ENCODE peak calls at places on chromosomes 16 and 17, in eight cellular contexts. L, B, W, O, D, X, R and F are unnamed samples.

GRCh38 chr17:681738-682137 is 32.9 kb downstream of the VPS53 start:
- DNase-seq in R (no peak), O (no peak), B (peak), X (peak), L (no peak), W (no peak), D (no peak), F (no peak)

GRCh38 chr17:54736573-54736972 is 164.1 kb upstream of the TOM1L1 start:
- DNase-seq in X (no peak), O (no peak), R (no peak), D (no peak), L (no peak), B (no peak), W (no peak), F (no peak)

GRCh38 chr16:88688013-88688778 is 1.9 kb upstream of the SNAI3 start:
- DNase-seq in R (no peak), O (no peak), D (peak), X (no peak), B (peak), L (no peak), W (no peak), F (no peak)

GRCh38 chr17:57940653-57941329 is 14.4 kb downstream of the CUEDC1 start:
- DNase-seq in O (no peak), D (no peak), W (no peak), R (peak), B (no peak), X (no peak), L (no peak), F (no peak)

GRCh38 chr16:86734559-86735480 is 156.5 kb downstream of the FOXL1 start:
- DNase-seq in O (no peak), R (no peak), B (no peak), X (no peak), W (no peak), D (no peak), L (no peak), F (no peak)

GRCh38 chr17:40615295-40615988 is 32.2 kb downstream of the SMARCE1 start:
- DNase-seq in D (peak), B (peak), O (no peak), R (peak), W (no peak), X (peak), L (no peak), F (peak)

GRCh38 chr16:86277236-86277635 is 233.1 kb upstream of the FOXF1 start:
- DNase-seq in B (no peak), X (no peak), R (no peak), D (no peak), L (no peak), W (no peak), O (no peak), F (peak)

GRCh38 chr17:63369233-63369632 is 76.9 kb downstream of the CYB561 start:
- DNase-seq in R (no peak), B (no peak), O (no peak), L (no peak), X (peak), W (no peak), D (no peak), F (no peak)

GRCh38 chr17:78117027-78117981 is 11.3 kb downstream of the TMC6 start:
- DNase-seq in O (no peak), B (peak), L (no peak), R (peak), D (no peak), W (no peak), X (no peak), F (no peak)

GRCh38 chr16:89761304-89761922 is 40.1 kb downstream of the ZNF276 start:
- DNase-seq in D (no peak), O (no peak), R (no peak), X (no peak), W (no peak), B (no peak), L (no peak), F (no peak)

GRCh38 chr17:164536-165235 is 16.8 kb downstream of the DOC2B start:
- DNase-seq in D (peak), B (peak), O (peak), X (peak), W (peak), L (no peak), R (no peak), F (no peak)

GRCh38 chr17:76076765-76077581 is 2.0 kb upstream of the ZACN start:
- DNase-seq in O (no peak), B (peak), R (no peak), W (no peak), X (no peak), L (no peak), D (no peak), F (no peak)

GRCh38 chr16:16004314-16004749 is 54.9 kb downstream of the ABCC1 start:
- DNase-seq in R (no peak), B (no peak), O (no peak), X (peak), L (no peak), W (peak), D (no peak), F (no peak)

GRCh38 chr17:58302919-58303551 is 22.3 kb upstream of the MPO start:
- DNase-seq in O (no peak), L (no peak), W (no peak), D (no peak), R (no peak), B (no peak), X (no peak), F (no peak)

GRCh38 chr16:86901483-86901882 is 323.1 kb downstream of the FOXL1 start:
- DNase-seq in L (no peak), O (no peak), B (no peak), D (no peak), W (no peak), X (peak), R (no peak), F (no peak)

GRCh38 chr16:79800016-79800608 is 199.6 kb upstream of the MAF start:
- DNase-seq in X (no peak), W (no peak), L (no peak), D (no peak), B (no peak), O (no peak), R (no peak), F (no peak)

GRCh38 chr17:81834831-81835267 is at the start of gene PPP1R27:
- DNase-seq in X (no peak), B (no peak), D (no peak), W (no peak), O (no peak), L (no peak), R (no peak), F (no peak)

GRCh38 chr16:65049679-65050078 is 72.2 kb downstream of the CDH11 start:
- DNase-seq in W (no peak), L (no peak), O (no peak), R (no peak), B (no peak), D (no peak), X (no peak), F (no peak)

GRCh38 chr16:65042966-65043365 is 78.9 kb downstream of the CDH11 start:
- DNase-seq in X (no peak), D (no peak), B (no peak), W (no peak), R (no peak), L (no peak), O (no peak), F (no peak)

DNA sequence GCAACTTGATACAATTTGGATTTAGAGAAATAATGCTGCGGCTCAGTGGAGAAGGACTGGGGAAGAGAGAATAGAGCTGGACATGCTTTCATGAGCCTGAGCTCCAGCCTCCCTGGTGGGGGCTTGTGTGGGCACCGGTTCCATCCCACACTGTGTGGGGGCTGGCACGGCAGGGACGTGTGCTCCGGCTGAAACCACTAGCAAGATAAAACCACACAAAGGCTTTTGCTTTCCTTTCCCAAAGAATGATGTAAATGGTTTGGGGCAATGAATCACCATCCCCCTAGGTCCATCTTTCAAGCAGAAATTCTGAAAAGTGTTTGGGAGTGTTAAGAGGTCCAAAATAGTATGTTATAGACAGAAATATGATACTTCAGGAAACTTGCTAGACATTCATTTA is 77.0 kb downstream of the CDH11 start:
- DNase-seq in D (no peak), O (no peak), L (no peak), X (peak), R (no peak), B (no peak), W (peak), F (no peak)
- H3K4me3 ChIP-seq in D (no peak), O (no peak), L (no peak), X (peak), R (no peak), B (no peak), W (no peak), F (no peak)

GRCh38 chr17:1880851-1881630 is 51.2 kb downstream of the RPA1 start:
- DNase-seq in B (peak), W (no peak), O (no peak), X (peak), D (no peak), R (no peak), L (no peak), F (no peak)
- H3K27ac ChIP-seq in B (peak), W (peak), O (peak), X (peak), D (no peak), R (no peak), L (no peak), F (no peak)

GRCh38 chr16:75252049-75252864 is 833 bp upstream of the BCAR1 start:
- DNase-seq in X (no peak), R (peak), B (no peak), D (no peak), W (no peak), L (no peak), O (no peak), F (no peak)
- H3K4me3 ChIP-seq in X (peak), R (peak), B (peak), D (peak), W (peak), L (peak), O (peak), F (no peak)

GRCh38 chr16:29029168-29029994 is 44.5 kb downstream of the LAT start:
- DNase-seq in B (peak), L (no peak), O (no peak), R (peak), D (peak), X (peak), W (peak), F (no peak)

GRCh38 chr16:29025735-29026134 is 40.9 kb downstream of the LAT start:
- DNase-seq in D (no peak), R (no peak), W (no peak), L (no peak), B (no peak), O (no peak), X (no peak), F (no peak)

GRCh38 chr16:29030086-29030840 is 45.4 kb downstream of the LAT start:
- DNase-seq in O (no peak), W (no peak), D (no peak), B (no peak), X (no peak), L (no peak), R (no peak), F (no peak)

GRCh38 chr16:29025218-29025617 is 40.4 kb downstream of the LAT start:
- DNase-seq in L (no peak), R (no peak), O (no peak), W (no peak), X (no peak), B (no peak), D (no peak), F (no peak)

GRCh38 chr16:29028457-29029167 is 43.8 kb downstream of the LAT start:
- DNase-seq in L (no peak), D (no peak), B (no peak), X (no peak), R (no peak), O (no peak), W (no peak), F (no peak)
- H3K27ac ChIP-seq in L (no peak), D (no peak), B (no peak), X (peak), R (no peak), O (no peak), W (peak), F (no peak)

DNA sequence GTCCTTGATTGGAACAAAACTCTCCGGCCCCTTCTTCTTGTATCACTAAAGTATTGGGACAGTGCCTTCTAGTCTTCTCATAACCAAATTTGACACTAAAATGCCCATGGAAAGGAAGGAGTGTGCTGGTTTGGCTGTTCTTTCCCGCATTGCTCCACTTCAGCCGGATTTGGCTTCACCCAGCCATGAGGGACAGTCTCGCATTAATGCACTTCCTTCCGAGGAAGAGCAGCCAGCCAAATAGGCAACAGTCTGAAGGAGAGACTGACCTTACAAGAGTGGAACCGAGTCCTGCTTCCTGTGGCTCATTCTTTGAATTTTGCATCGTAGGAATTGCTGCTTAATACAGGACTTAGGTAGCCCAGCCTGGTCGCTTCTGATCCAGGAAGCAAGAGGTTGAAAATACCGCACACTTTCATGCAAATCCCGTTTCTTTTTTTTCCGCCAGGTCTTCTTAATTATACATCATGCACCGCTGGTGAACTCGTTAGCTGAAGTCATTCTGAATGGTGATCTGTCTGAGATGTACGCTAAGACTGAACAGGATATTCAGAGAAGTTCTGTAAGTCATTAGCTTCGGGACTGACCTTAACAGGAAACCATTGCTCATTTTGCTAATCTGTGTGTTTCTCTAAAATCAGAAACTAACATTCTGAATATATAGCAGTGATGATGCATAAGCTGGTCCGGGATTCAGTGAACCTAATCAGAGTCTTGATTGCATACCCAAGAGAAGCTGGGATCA is 38.2 kb downstream of the CLEC16A start:
- DNase-seq in X (no peak), W (no peak), D (no peak), R (peak), O (peak), L (no peak), B (no peak), F (no peak)
- H3K4me3 ChIP-seq in X (no peak), W (no peak), D (no peak), R (no peak), O (no peak), L (no peak), B (no peak), F (no peak)